ENCODE peak calls at places on chromosomes 4 and X, in five cellular contexts. P is AG10803, S is lung, O is coronary artery, V is omental fat pad. G is an unnamed sample.

GRCh38 chr4:26218677-26219181 is 102.1 kb upstream of the RBPJ start:
- DNase-seq in P (peak), S (no peak), O (no peak), V (no peak), G (no peak)

GRCh38 chr4:3418029-3418762 is 23.6 kb upstream of the HGFAC start:
- DNase-seq in P (no peak), S (no peak), O (no peak), V (no peak), G (no peak)

GRCh38 chrX:131068945-131069719 is 11.0 kb downstream of the ARHGAP36 start:
- DNase-seq in P (peak), S (no peak), O (no peak), V (no peak), G (no peak)

GRCh38 chr4:67725132-67725531 is 24.2 kb upstream of the UBA6 start:
- DNase-seq in P (no peak), S (no peak), O (no peak), V (no peak), G (no peak)

GRCh38 chrX:74925210-74926088 is at the start of gene NEXMIF:
- DNase-seq in P (peak), S (peak), O (no peak), V (no peak), G (no peak)

GRCh38 chr4:3771932-3772495 is 5.8 kb downstream of the ADRA2C start:
- DNase-seq in P (no peak), S (no peak), O (no peak), V (no peak), G (no peak)

GRCh38 chrX:9342581-9343051 is 122.2 kb upstream of the TBL1X start:
- DNase-seq in P (peak), S (peak), O (peak), V (no peak), G (peak)

GRCh38 chrX:107766470-107767140 is 9.0 kb downstream of the TSC22D3 start:
- DNase-seq in P (peak), S (no peak), O (no peak), V (no peak), G (peak)

GRCh38 chr4:139416073-139416673 is 37.7 kb upstream of the RAB33B start:
- DNase-seq in P (peak), S (no peak), O (no peak), V (no peak), G (peak)

GRCh38 chr4:89586864-89587263 is 250.1 kb downstream of the SNCA start:
- DNase-seq in P (peak), S (no peak), O (no peak), V (no peak), G (peak)

GRCh38 chr4:6331468-6331867 is 61.8 kb downstream of the WFS1 start:
- DNase-seq in P (no peak), S (no peak), O (no peak), V (no peak), G (no peak)

GRCh38 chrX:138771042-138771441 is 59.5 kb upstream of the FGF13 start:
- DNase-seq in P (peak), S (no peak), O (no peak), V (no peak), G (no peak)

GRCh38 chr4:168619266-168619631 is 122.4 kb downstream of the PALLD start:
- DNase-seq in P (no peak), S (no peak), O (no peak), V (no peak), G (no peak)

GRCh38 chrX:18348047-18348446 is 6.4 kb downstream of the SCML2 start:
- DNase-seq in P (peak), S (no peak), O (no peak), V (no peak), G (no peak)

GRCh38 chr4:7415927-7416686 is 18.6 kb downstream of the PSAPL1 start:
- DNase-seq in P (no peak), S (no peak), O (peak), V (no peak), G (no peak)

GRCh38 chr4:181432347-181432746 is 810.9 kb upstream of the TENM3 start:
- DNase-seq in P (no peak), S (no peak), O (no peak), V (no peak), G (no peak)

GRCh38 chr4:32140636-32141035 is 1420.5 kb downstream of the PCDH7 start:
- DNase-seq in P (peak), S (no peak), O (no peak), V (no peak), G (no peak)

GRCh38 chrX:66672106-66672505 is 33.2 kb upstream of the EDA2R start:
- DNase-seq in P (no peak), S (no peak), O (no peak), V (no peak), G (peak)

GRCh38 chr4:87651941-87652340 is 1.9 kb downstream of the DMP1 start:
- DNase-seq in P (no peak), S (no peak), O (no peak), V (no peak), G (no peak)

GRCh38 chr4:26131711-26132110 is 189.1 kb upstream of the RBPJ start:
- DNase-seq in P (no peak), S (no peak), O (no peak), V (no peak), G (no peak)

GRCh38 chr4:13543648-13544555 is at the start of gene NKX3-2:
- DNase-seq in P (no peak), S (no peak), O (no peak), V (no peak), G (no peak)

GRCh38 chrX:100731441-100732281 is at the start of gene SYTL4:
- DNase-seq in P (no peak), S (no peak), O (no peak), V (no peak), G (no peak)

GRCh38 chr4:87240341-87240740 is 19.9 kb upstream of the KLHL8 start:
- DNase-seq in P (no peak), S (no peak), O (no peak), V (no peak), G (no peak)

GRCh38 chr4:54709281-54709854 is 51.6 kb downstream of the KIT start:
- DNase-seq in P (no peak), S (no peak), O (no peak), V (no peak), G (no peak)

GRCh38 chr4:152896819-152897218 is 39.3 kb upstream of the FHDC1 start:
- DNase-seq in P (peak), S (no peak), O (no peak), V (no peak), G (no peak)

GRCh38 chrX:150846130-150846529 is 52.3 kb downstream of the CD99L2 start:
- DNase-seq in P (no peak), S (no peak), O (no peak), V (no peak), G (no peak)

GRCh38 chrX:132940727-132941162 is 17.7 kb downstream of the HS6ST2 start:
- DNase-seq in P (no peak), S (no peak), O (no peak), V (no peak), G (no peak)
- TF ChIP-seq CTCF in P (no peak), S (no peak), O (no peak), V (no peak), G (no peak)

DNA sequence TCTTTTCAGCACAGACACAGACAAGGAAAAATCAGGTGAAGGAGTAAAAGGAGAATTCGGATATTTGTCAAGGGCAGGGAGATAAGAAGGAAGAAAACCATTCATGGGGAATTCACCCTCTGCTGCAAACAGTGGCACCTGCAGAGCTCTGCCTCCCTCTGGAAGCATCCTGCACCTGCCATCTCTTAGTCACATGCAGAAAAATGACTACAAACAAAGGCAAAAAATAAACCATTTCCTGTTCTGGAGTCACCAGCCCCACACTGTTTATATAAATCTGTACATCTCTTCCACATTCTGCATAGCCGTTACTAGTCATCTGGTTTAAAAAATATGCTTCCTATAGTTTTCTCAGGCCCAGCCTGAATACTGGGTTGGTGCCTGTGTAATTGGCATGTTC is 205.3 kb downstream of the ARAP2 start:
- DNase-seq in P (no peak), S (no peak), O (no peak), V (no peak), G (no peak)
- TF ChIP-seq CTCF in P (no peak), S (no peak), O (no peak), V (no peak), G (no peak)

GRCh38 chrX:135463937-135464336 is 42.2 kb downstream of the SMIM10L2A start:
- DNase-seq in P (peak), S (no peak), O (no peak), V (no peak), G (no peak)
- TF ChIP-seq CTCF in P (peak), S (peak), O (no peak), V (no peak), G (peak)

GRCh38 chr4:144646523-144647094 is 653 bp downstream of the HHIP start:
- DNase-seq in P (no peak), S (no peak), O (no peak), V (no peak), G (no peak)
- TF ChIP-seq CTCF in P (no peak), S (no peak), O (no peak), V (no peak), G (peak)

GRCh38 chr4:123244233-123244632 is 152.4 kb upstream of the SPRY1 start:
- DNase-seq in P (no peak), S (no peak), O (no peak), V (no peak), G (no peak)
- TF ChIP-seq CTCF in P (no peak), S (no peak), O (no peak), V (no peak), G (peak)

GRCh38 chrX:103722505-103722904 is 11.8 kb downstream of the TMEM31 start:
- DNase-seq in P (peak), S (no peak), O (no peak), V (no peak), G (peak)
- TF ChIP-seq CTCF in P (no peak), S (no peak), O (no peak), V (no peak), G (no peak)

GRCh38 chr4:92172203-92172602 is 131.6 kb upstream of the GRID2 start:
- DNase-seq in P (no peak), S (no peak), O (no peak), V (no peak), G (no peak)
- TF ChIP-seq CTCF in P (no peak), S (no peak), O (no peak), V (no peak), G (peak)

GRCh38 chr4:113294910-113295309 is 245.5 kb downstream of the ANK2 start:
- DNase-seq in P (no peak), S (no peak), O (no peak), V (no peak), G (no peak)

GRCh38 chr4:113293043-113293560 is 243.6 kb downstream of the ANK2 start:
- DNase-seq in P (peak), S (no peak), O (no peak), V (no peak), G (peak)

GRCh38 chr4:113290666-113291065 is 241.2 kb downstream of the ANK2 start:
- DNase-seq in P (no peak), S (no peak), O (no peak), V (no peak), G (no peak)

GRCh38 chr4:113292371-113293042 is 243.1 kb downstream of the ANK2 start:
- DNase-seq in P (peak), S (no peak), O (no peak), V (no peak), G (no peak)

DNA sequence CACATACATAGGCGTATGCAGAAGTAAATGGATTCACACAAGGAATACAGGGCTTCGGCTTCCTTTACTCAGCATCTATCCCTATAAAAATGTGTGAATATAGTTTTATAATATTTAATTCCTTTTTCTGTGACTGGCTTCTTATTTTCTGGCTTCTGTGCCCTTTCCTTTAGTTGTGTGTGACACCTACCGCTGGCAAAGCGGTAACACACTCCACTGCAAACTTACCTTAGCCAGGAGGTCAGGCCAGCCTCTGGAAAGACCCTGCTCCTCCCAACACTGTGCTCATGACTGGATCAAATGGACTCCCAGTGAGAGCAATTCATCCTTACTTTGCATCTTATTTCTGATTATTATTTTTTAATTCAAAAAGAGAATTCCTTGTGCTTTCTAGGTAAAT is 244.2 kb downstream of the ANK2 start:
- DNase-seq in P (peak), S (no peak), O (no peak), V (no peak), G (peak)
- TF ChIP-seq CTCF in P (peak), S (no peak), O (no peak), V (no peak), G (peak)

G was measured in HFFc6.